ENCODE peak calls at places on chromosome 12, in ten cellular contexts. V is HepG2, B is hepatocyte, P is mesothelial cell of epicardium, I is WTC11, S is coronary artery, O is astrocyte of the spinal cord, L is colonic mucosa, H is PC-3, R is epithelial cell of esophagus. Z is an unnamed sample.

GRCh38 chr12:51672334-51672733 is 81.3 kb downstream of the SCN8A start:
- DNase-seq in S (no peak), P (no peak), O (no peak), H (no peak), V (no peak), I (no peak), L (no peak), R (no peak), B (no peak), Z (no peak)

GRCh38 chr12:100435948-100436347 is 37.7 kb upstream of the NR1H4 start:
- DNase-seq in R (no peak), S (no peak), H (no peak), B (no peak), O (no peak), I (no peak), L (no peak), V (no peak), P (no peak), Z (no peak)

GRCh38 chr12:28882444-28882843 is 266.6 kb upstream of the FAR2 start:
- DNase-seq in H (peak), S (no peak), B (peak), R (peak), P (no peak), V (no peak), O (peak), L (no peak), I (no peak), Z (no peak)

GRCh38 chr12:4417471-4417870 is 28.1 kb downstream of the FGF6 start:
- DNase-seq in L (no peak), B (no peak), S (no peak), O (no peak), V (no peak), P (no peak), H (no peak), I (no peak), R (no peak), Z (no peak)

GRCh38 chr12:28937196-28937595 is 211.9 kb upstream of the FAR2 start:
- DNase-seq in H (peak), V (no peak), I (no peak), S (no peak), O (peak), B (no peak), L (no peak), R (peak), P (no peak), Z (no peak)

GRCh38 chr12:71589478-71589881 is 74.2 kb downstream of the ZFC3H1 start:
- DNase-seq in I (no peak), L (no peak), B (no peak), O (peak), S (no peak), V (no peak), H (no peak), R (peak), P (no peak), Z (no peak)

GRCh38 chr12:79692860-79693605 is 2.3 kb upstream of the PAWR start:
- DNase-seq in I (no peak), S (no peak), P (no peak), L (no peak), O (peak), H (peak), R (peak), B (no peak), V (no peak), Z (no peak)

GRCh38 chr12:4011597-4011996 is 138.4 kb upstream of the PARP11 start:
- DNase-seq in H (peak), S (no peak), I (no peak), B (peak), R (peak), P (no peak), L (no peak), O (no peak), V (peak), Z (no peak)

GRCh38 chr12:123602651-123603195 is 824 bp downstream of the DDX55 start:
- DNase-seq in O (no peak), I (no peak), H (no peak), S (no peak), R (no peak), B (peak), L (no peak), P (no peak), V (no peak), Z (no peak)

GRCh38 chr12:117897379-117898161 is 71.2 kb downstream of the KSR2 start:
- DNase-seq in V (no peak), H (no peak), I (no peak), O (no peak), B (no peak), L (no peak), P (no peak), R (no peak), S (no peak), Z (no peak)

GRCh38 chr12:73529954-73530353 is 1007.7 kb upstream of the ATXN7L3B start:
- DNase-seq in B (no peak), P (no peak), I (no peak), S (no peak), V (no peak), R (no peak), L (no peak), H (no peak), O (no peak), Z (no peak)

GRCh38 chr12:51323966-51324895 is at the start of gene BIN2:
- DNase-seq in H (no peak), O (no peak), V (no peak), B (no peak), S (no peak), R (no peak), I (peak), P (no peak), L (no peak), Z (no peak)

GRCh38 chr12:48037267-48037915 is 33.1 kb upstream of the COL2A1 start:
- DNase-seq in P (peak), H (no peak), L (no peak), O (peak), B (peak), I (peak), V (peak), S (no peak), R (no peak), Z (peak)

GRCh38 chr12:8031872-8032241 is 659 bp upstream of the FOXJ2 start:
- DNase-seq in R (no peak), H (no peak), B (no peak), L (no peak), I (no peak), V (no peak), P (no peak), O (no peak), S (no peak), Z (no peak)

GRCh38 chr12:94172973-94173372 is 24.6 kb downstream of the PLXNC1 start:
- DNase-seq in I (no peak), L (no peak), P (no peak), O (peak), B (peak), S (no peak), R (peak), V (peak), H (peak), Z (no peak)

GRCh38 chr12:86193931-86194330 is 62.3 kb downstream of the MGAT4C start:
- DNase-seq in L (no peak), S (no peak), H (peak), P (no peak), V (no peak), B (no peak), O (peak), R (peak), I (no peak), Z (no peak)

GRCh38 chr12:37545759-37546158 is 770.8 kb upstream of the ALG10B start:
- DNase-seq in R (no peak), V (no peak), I (no peak), B (no peak), L (no peak), P (no peak), H (no peak), O (no peak), S (no peak), Z (no peak)

GRCh38 chr12:89690925-89691324 is 17.7 kb downstream of the ATP2B1 start:
- DNase-seq in B (no peak), O (no peak), H (no peak), V (no peak), I (no peak), S (no peak), L (no peak), P (no peak), R (no peak), Z (no peak)

GRCh38 chr12:57744194-57744776 is 554 bp upstream of the TSPAN31 start:
- DNase-seq in L (peak), V (no peak), P (no peak), H (no peak), S (peak), O (no peak), R (no peak), I (peak), B (no peak), Z (no peak)

GRCh38 chr12:8697120-8697475 is 693 bp upstream of the RIMKLB start:
- DNase-seq in O (peak), V (no peak), I (no peak), L (no peak), R (peak), S (no peak), H (no peak), P (peak), B (peak), Z (no peak)

GRCh38 chr12:117210266-117210918 is 20.1 kb upstream of the FBXO21 start:
- DNase-seq in P (no peak), H (no peak), V (no peak), L (no peak), S (no peak), O (no peak), B (no peak), I (no peak), R (no peak), Z (no peak)

GRCh38 chr12:11824736-11825135 is 175.3 kb downstream of the ETV6 start:
- DNase-seq in H (no peak), P (no peak), O (no peak), S (no peak), R (no peak), V (no peak), I (no peak), L (no peak), B (no peak), Z (no peak)

GRCh38 chr12:75815756-75816155 is 215.8 kb downstream of the PHLDA1 start:
- DNase-seq in B (no peak), R (peak), H (no peak), I (no peak), V (no peak), L (no peak), S (no peak), P (no peak), O (no peak), Z (no peak)

GRCh38 chr12:123916729-123917128 is 55.9 kb downstream of the CCDC92 start:
- DNase-seq in P (no peak), I (no peak), R (peak), H (no peak), L (no peak), V (no peak), S (no peak), O (no peak), B (no peak), Z (no peak)

GRCh38 chr12:108461071-108461670 is 53.9 kb upstream of the FICD start:
- DNase-seq in S (no peak), I (no peak), P (no peak), B (no peak), H (no peak), L (no peak), O (no peak), R (no peak), V (no peak), Z (no peak)

GRCh38 chr12:25269701-25270100 is 19.0 kb upstream of the KRAS start:
- DNase-seq in S (no peak), L (no peak), O (no peak), H (no peak), B (no peak), P (no peak), I (no peak), R (no peak), V (no peak), Z (no peak)

GRCh38 chr12:42255875-42256261 is 17.8 kb upstream of the YAF2 start:
- DNase-seq in I (no peak), R (no peak), S (no peak), P (no peak), V (no peak), B (no peak), L (no peak), O (no peak), H (no peak), Z (no peak)

GRCh38 chr12:51714666-51715065 is 123.6 kb downstream of the SCN8A start:
- DNase-seq in V (no peak), I (no peak), R (no peak), H (peak), O (no peak), S (no peak), P (no peak), B (no peak), L (no peak), Z (no peak)

GRCh38 chr12:1592444-1593231 is 1.7 kb downstream of the FBXL14 start:
- DNase-seq in L (peak), O (peak), S (no peak), P (no peak), H (peak), R (peak), B (peak), V (no peak), I (peak), Z (no peak)

GRCh38 chr12:89060133-89060532 is 292.2 kb downstream of the DUSP6 start:
- DNase-seq in B (no peak), H (no peak), P (no peak), S (no peak), R (no peak), V (no peak), L (no peak), O (peak), I (no peak), Z (no peak)

GRCh38 chr12:106854723-106855122 is 80.2 kb downstream of the RIC8B start:
- DNase-seq in S (no peak), L (no peak), B (no peak), R (no peak), O (no peak), H (no peak), V (no peak), P (no peak), I (no peak), Z (no peak)

GRCh38 chr12:106847861-106848260 is 73.4 kb downstream of the RIC8B start:
- DNase-seq in R (no peak), S (no peak), V (no peak), P (no peak), H (no peak), O (no peak), L (no peak), B (no peak), I (no peak), Z (no peak)

GRCh38 chr12:106845910-106846309 is 71.4 kb downstream of the RIC8B start:
- DNase-seq in I (no peak), S (no peak), R (peak), B (no peak), V (no peak), H (peak), L (no peak), P (no peak), O (no peak), Z (no peak)

GRCh38 chr12:106855221-106855758 is 80.8 kb downstream of the RIC8B start:
- DNase-seq in I (no peak), S (no peak), O (no peak), H (no peak), L (no peak), R (no peak), P (no peak), B (no peak), V (peak), Z (no peak)

GRCh38 chr12:106851306-106851705 is 76.8 kb downstream of the RIC8B start:
- DNase-seq in I (no peak), L (no peak), B (no peak), O (no peak), R (no peak), V (peak), P (no peak), S (no peak), H (no peak), Z (no peak)
- TF ChIP-seq CTCF in I (no peak), L (no peak), B (no peak), O (no peak), R (no peak), V (no peak), P (no peak), S (no peak), H (no peak), Z (no peak)

DNA sequence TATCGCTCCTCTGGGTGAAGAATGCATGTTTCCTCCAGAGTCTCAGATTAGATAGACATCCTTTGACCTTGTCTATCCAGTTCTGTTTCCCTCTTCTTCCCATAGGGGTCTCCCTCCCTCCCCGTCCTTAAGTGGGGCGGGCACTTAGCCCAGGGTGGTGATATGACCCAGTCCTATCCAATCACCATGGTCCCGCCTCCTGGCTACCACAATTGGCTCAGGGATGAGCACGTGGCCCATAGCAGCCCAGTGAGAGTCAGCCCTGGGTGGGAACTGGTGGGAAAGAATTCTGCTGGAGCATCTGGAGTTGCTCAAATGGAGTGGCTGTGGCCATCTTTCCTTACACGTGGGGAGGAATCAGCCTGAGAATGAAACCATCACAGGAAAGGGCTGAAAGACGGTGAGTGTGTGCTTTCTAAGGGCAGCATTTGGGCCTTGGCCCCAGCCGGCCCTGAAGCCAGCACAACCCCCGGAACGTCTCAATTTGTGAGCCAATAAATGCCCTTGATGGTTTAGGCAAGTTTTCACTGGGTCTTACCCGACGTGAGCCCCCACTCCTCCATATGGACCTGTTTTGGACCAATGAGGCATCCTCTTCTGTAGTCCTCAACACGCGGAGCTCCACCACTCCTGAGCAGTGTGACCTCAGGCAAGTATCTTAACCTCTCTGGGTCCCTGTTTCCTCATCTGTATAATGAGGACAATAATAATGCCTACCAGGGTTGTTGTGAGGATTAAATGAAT is 14.3 kb upstream of the MLXIP start:
- DNase-seq in L (peak), B (peak), V (peak), H (peak), R (peak), S (no peak), O (peak), P (peak), I (peak), Z (no peak)
- TF ChIP-seq CTCF in L (peak), B (peak), V (peak), H (peak), R (peak), S (no peak), O (peak), P (no peak), I (no peak), Z (peak)

GRCh38 chr12:6056406-6057211 is 67.9 kb downstream of the VWF start:
- DNase-seq in I (peak), S (no peak), R (no peak), L (no peak), V (peak), B (no peak), H (no peak), P (no peak), O (no peak), Z (no peak)
- TF ChIP-seq CTCF in I (no peak), S (no peak), R (no peak), L (peak), V (peak), B (peak), H (peak), P (no peak), O (peak), Z (peak)

GRCh38 chr12:14937014-14937413 is 1.3 kb downstream of the ERP27 start:
- DNase-seq in S (no peak), B (no peak), R (no peak), V (no peak), O (no peak), L (no peak), P (no peak), I (no peak), H (no peak), Z (no peak)
- TF ChIP-seq CTCF in S (no peak), B (no peak), R (no peak), V (no peak), O (no peak), L (no peak), P (no peak), I (no peak), H (no peak), Z (no peak)

GRCh38 chr12:132872975-132873421 is 14.4 kb downstream of the CHFR start:
- DNase-seq in V (no peak), I (no peak), O (no peak), R (no peak), L (no peak), P (no peak), B (no peak), S (no peak), H (no peak), Z (no peak)
- TF ChIP-seq CTCF in V (no peak), I (no peak), O (no peak), R (no peak), L (no peak), P (no peak), B (no peak), S (no peak), H (no peak), Z (no peak)

GRCh38 chr12:49298160-49298559 is 3.2 kb downstream of the PRPH start:
- DNase-seq in L (no peak), O (no peak), R (no peak), I (no peak), B (no peak), S (no peak), P (no peak), H (peak), V (no peak), Z (no peak)
- TF ChIP-seq CTCF in L (peak), O (no peak), R (no peak), I (no peak), B (no peak), S (no peak), P (no peak), H (peak), V (peak), Z (no peak)

DNA sequence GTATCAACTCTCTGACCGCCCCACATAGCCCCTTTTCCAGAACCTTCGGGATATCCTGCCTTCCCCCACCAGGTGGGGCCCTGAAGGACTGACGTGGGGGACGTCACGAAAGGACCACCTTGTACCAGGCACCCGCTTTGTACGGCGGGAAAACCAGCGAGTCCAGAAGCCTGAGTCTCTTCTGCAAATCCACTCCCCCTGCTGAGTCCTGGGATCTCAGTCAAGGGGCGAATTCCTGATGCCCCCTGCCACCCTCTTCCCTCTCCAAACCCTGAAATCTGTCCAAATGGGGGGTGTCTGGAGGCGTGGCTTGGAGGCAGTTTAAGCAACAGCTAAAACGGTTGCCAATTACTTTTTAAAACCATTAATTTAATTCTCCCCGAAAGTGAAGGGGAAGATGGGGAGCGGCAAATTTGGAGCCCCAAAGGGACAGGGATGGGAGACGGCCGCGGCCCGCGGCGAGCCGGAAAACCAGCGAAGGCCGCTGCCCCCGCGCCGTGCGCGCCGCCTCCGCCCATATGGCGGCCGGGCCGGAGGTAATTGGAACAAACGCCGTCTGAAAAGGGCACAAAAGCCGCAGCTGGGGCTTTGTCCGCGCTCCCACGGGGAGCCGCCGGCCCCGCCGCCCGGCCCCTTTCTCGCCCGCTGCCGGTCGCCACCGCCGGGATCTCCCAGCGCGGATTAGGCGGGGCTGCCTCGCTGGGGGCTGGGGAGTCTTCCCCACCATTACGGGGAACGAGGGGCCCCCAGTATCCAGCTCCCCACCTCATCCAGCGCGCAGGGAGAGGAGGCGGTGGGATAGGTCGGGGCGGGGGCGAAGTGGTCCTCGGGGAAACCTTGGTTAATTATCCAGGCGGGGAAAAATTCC is 6.6 kb downstream of the LHX5 start:
- DNase-seq in H (no peak), B (no peak), V (no peak), I (no peak), S (no peak), P (no peak), R (no peak), L (no peak), O (no peak), Z (no peak)
- TF ChIP-seq CTCF in H (no peak), B (no peak), V (no peak), I (no peak), S (no peak), P (no peak), R (no peak), L (no peak), O (no peak), Z (no peak)

GRCh38 chr12:2797721-2798418 is 3.1 kb downstream of the FKBP4 start:
- DNase-seq in L (no peak), H (no peak), I (no peak), P (no peak), V (no peak), S (no peak), O (no peak), R (peak), B (no peak), Z (no peak)
- TF ChIP-seq CTCF in L (no peak), H (no peak), I (no peak), P (no peak), V (peak), S (no peak), O (peak), R (peak), B (no peak), Z (no peak)

Z was measured in type B pancreatic cell.